ENCODE peak calls at places on chromosomes 16 and 17, in five cellular contexts. F is lower lobe of right lung, K is breast epithelium, S is A549, L is OCI-LY7. Y is an unnamed sample.

GRCh38 chr17:38550661-38551060 is 55.1 kb downstream of the SRCIN1 start:
- DNase-seq in F (no peak), K (peak; percentile 74), S (no peak), L (no peak), Y (peak; percentile 70)

GRCh38 chr16:17467923-17468540 is 2.7 kb downstream of the XYLT1 start:
- DNase-seq in F (no peak), K (peak; percentile 48), S (peak; percentile 29), L (peak; percentile 63), Y (no peak)

GRCh38 chr17:21010705-21011596 is 31.9 kb downstream of the USP22 start:
- DNase-seq in F (no peak), K (no peak), S (no peak), L (no peak), Y (no peak)

GRCh38 chr17:77697480-77698400 is 260.8 kb upstream of the TNRC6C start:
- DNase-seq in F (no peak), K (no peak), S (no peak), L (no peak), Y (no peak)

GRCh38 chr17:41522301-41523224 is 3.9 kb upstream of the KRT15 start:
- DNase-seq in F (no peak), K (peak; percentile 86), S (no peak), L (no peak), Y (no peak)

GRCh38 chr17:79340771-79341528 is 266.3 kb downstream of the ENGASE start:
- DNase-seq in F (no peak), K (no peak), S (no peak), L (peak; percentile 96), Y (no peak)

GRCh38 chr17:61670691-61671090 is 79.7 kb upstream of the NACA2 start:
- DNase-seq in F (no peak), K (no peak), S (no peak), L (no peak), Y (no peak)

GRCh38 chr17:33229028-33229427 is 64.1 kb downstream of the ASIC2 start:
- DNase-seq in F (no peak), K (no peak), S (no peak), L (no peak), Y (no peak)

GRCh38 chr16:51321251-51321650 is 170.2 kb upstream of the SALL1 start:
- DNase-seq in F (no peak), K (no peak), S (no peak), L (no peak), Y (no peak)

GRCh38 chr16:85557976-85558589 is 55.0 kb upstream of the GSE1 start:
- DNase-seq in F (no peak), K (peak; percentile 56), S (no peak), L (peak; percentile 57), Y (peak; percentile 55)

GRCh38 chr17:38444151-38444550 is 15.9 kb downstream of the ARHGAP23 start:
- DNase-seq in F (peak; percentile 76), K (peak; percentile 58), S (peak; percentile 71), L (peak; percentile 74), Y (peak; percentile 68)

GRCh38 chr17:78132086-78132676 is 1.6 kb downstream of the TMC8 start:
- DNase-seq in F (peak; percentile 82), K (peak; percentile 69), S (no peak), L (peak; percentile 80), Y (no peak)

GRCh38 chr17:6240001-6240400 is 169.8 kb downstream of the WSCD1 start:
- DNase-seq in F (no peak), K (no peak), S (no peak), L (no peak), Y (no peak)